ENCODE peak calls at places on chromosomes 6 and 20, in five cellular contexts. One of them, this sample, is unnamed.
A peak's percentile ranks its signal among the peaks of the same experiment; 100 is the strongest.

GRCh38 chr20:62546606-62547005 is 70.8 kb upstream of the GATA5 start:
- DNase-seq in HCT116: no peak
- DNase-seq in H1: no peak
- DNase-seq in GM12878: no peak
- DNase-seq in K562: no peak
- DNase-seq in this sample: no peak

GRCh38 chr6:125507987-125508655 is 206.4 kb upstream of the HDDC2 start:
- DNase-seq in HCT116: no peak
- DNase-seq in H1: no peak
- DNase-seq in GM12878: no peak
- DNase-seq in K562: no peak
- DNase-seq in this sample: peak; percentile 61

GRCh38 chr20:42656130-42656529 is 533.6 kb downstream of the PTPRT start:
- DNase-seq in HCT116: no peak
- DNase-seq in H1: no peak
- DNase-seq in GM12878: no peak
- DNase-seq in K562: no peak
- DNase-seq in this sample: no peak

GRCh38 chr6:12490904-12491571 is 200.9 kb downstream of the EDN1 start:
- DNase-seq in HCT116: no peak
- DNase-seq in H1: no peak
- DNase-seq in GM12878: no peak
- DNase-seq in K562: no peak
- DNase-seq in this sample: no peak

GRCh38 chr6:100376103-100376502 is 88.6 kb downstream of the SIM1 start:
- DNase-seq in HCT116: no peak
- DNase-seq in H1: no peak
- DNase-seq in GM12878: no peak
- DNase-seq in K562: no peak
- DNase-seq in this sample: no peak

GRCh38 chr20:44961024-44961866 is 1.0 kb upstream of the TOMM34 start:
- DNase-seq in HCT116: no peak
- DNase-seq in H1: no peak
- DNase-seq in GM12878: no peak
- DNase-seq in K562: no peak
- DNase-seq in this sample: peak; percentile 34

GRCh38 chr20:32858189-32858588 is 534 bp upstream of the EFCAB8 start:
- DNase-seq in HCT116: no peak
- DNase-seq in H1: no peak
- DNase-seq in GM12878: no peak
- DNase-seq in K562: no peak
- DNase-seq in this sample: no peak

GRCh38 chr20:8248051-8248450 is 116.0 kb downstream of the PLCB1 start:
- DNase-seq in HCT116: no peak
- DNase-seq in H1: no peak
- DNase-seq in GM12878: no peak
- DNase-seq in K562: no peak
- DNase-seq in this sample: no peak

GRCh38 chr6:14703586-14703985 is 542.3 kb upstream of the JARID2 start:
- DNase-seq in HCT116: no peak
- DNase-seq in H1: no peak
- DNase-seq in GM12878: no peak
- DNase-seq in K562: no peak
- DNase-seq in this sample: no peak

GRCh38 chr20:63501818-63502670 is 3.2 kb upstream of the EEF1A2 start:
- DNase-seq in HCT116: no peak
- DNase-seq in H1: peak; percentile 82
- DNase-seq in GM12878: no peak
- DNase-seq in K562: peak; percentile 90
- DNase-seq in this sample: no peak

GRCh38 chr20:805713-806112 is 27.8 kb upstream of the FAM110A start:
- DNase-seq in HCT116: peak; percentile 48
- DNase-seq in H1: no peak
- DNase-seq in GM12878: no peak
- DNase-seq in K562: no peak
- DNase-seq in this sample: no peak

GRCh38 chr20:47776639-47777038 is 8.6 kb downstream of the SULF2 start:
- DNase-seq in HCT116: no peak
- DNase-seq in H1: no peak
- DNase-seq in GM12878: no peak
- DNase-seq in K562: no peak
- DNase-seq in this sample: no peak

GRCh38 chr6:48109902-48110301 is 1.1 kb downstream of the PTCHD4 start:
- DNase-seq in HCT116: no peak
- DNase-seq in H1: no peak
- DNase-seq in GM12878: no peak
- DNase-seq in K562: no peak
- DNase-seq in this sample: peak; percentile 25

GRCh38 chr6:4925580-4925979 is 78.3 kb downstream of the RPP40 start:
- DNase-seq in HCT116: no peak
- DNase-seq in H1: no peak
- DNase-seq in GM12878: no peak
- DNase-seq in K562: no peak
- DNase-seq in this sample: no peak

GRCh38 chr6:66199146-66199545 is 492.1 kb upstream of the EYS start:
- DNase-seq in HCT116: no peak
- DNase-seq in H1: no peak
- DNase-seq in GM12878: no peak
- DNase-seq in K562: no peak
- DNase-seq in this sample: no peak

GRCh38 chr6:4644962-4645361 is 131.2 kb upstream of the CDYL start:
- DNase-seq in HCT116: no peak
- DNase-seq in H1: no peak
- DNase-seq in GM12878: no peak
- DNase-seq in K562: no peak
- DNase-seq in this sample: no peak

GRCh38 chr6:75301537-75301936 is 16.9 kb upstream of the TMEM30A start:
- DNase-seq in HCT116: no peak
- DNase-seq in H1: no peak
- DNase-seq in GM12878: no peak
- DNase-seq in K562: no peak
- DNase-seq in this sample: no peak

GRCh38 chr20:61933481-61933950 is 132.2 kb downstream of the TAF4 start:
- DNase-seq in HCT116: no peak
- DNase-seq in H1: no peak
- DNase-seq in GM12878: no peak
- DNase-seq in K562: no peak
- DNase-seq in this sample: no peak

GRCh38 chr20:2652724-2653510 is 485 bp downstream of the NOP56 start:
- DNase-seq in HCT116: no peak
- DNase-seq in H1: no peak
- DNase-seq in GM12878: no peak
- DNase-seq in K562: peak; percentile 30
- DNase-seq in this sample: peak; percentile 30

GRCh38 chr6:51528556-51528955 is 558.9 kb downstream of the PKHD1 start:
- DNase-seq in HCT116: no peak
- DNase-seq in H1: no peak
- DNase-seq in GM12878: no peak
- DNase-seq in K562: no peak
- DNase-seq in this sample: no peak

GRCh38 chr6:149541139-149541538 is 4.7 kb downstream of the PPIL4 start:
- DNase-seq in HCT116: no peak
- DNase-seq in H1: no peak
- DNase-seq in GM12878: no peak
- DNase-seq in K562: no peak
- DNase-seq in this sample: no peak

GRCh38 chr6:39075010-39075738 is 26.6 kb downstream of the GLP1R start:
- DNase-seq in HCT116: no peak
- DNase-seq in H1: no peak
- DNase-seq in GM12878: no peak
- DNase-seq in K562: no peak
- DNase-seq in this sample: no peak

GRCh38 chr20:38229376-38230252 is 30.9 kb downstream of the KIAA1755 start:
- DNase-seq in HCT116: no peak
- DNase-seq in H1: peak; percentile 53
- DNase-seq in GM12878: no peak
- DNase-seq in K562: no peak
- DNase-seq in this sample: peak; percentile 54

GRCh38 chr20:43710370-43711044 is 16.3 kb downstream of the GTSF1L start:
- DNase-seq in HCT116: no peak
- DNase-seq in H1: no peak
- DNase-seq in GM12878: peak; percentile 59
- DNase-seq in K562: no peak
- DNase-seq in this sample: no peak

GRCh38 chr6:41940759-41941279 is 789 bp downstream of the CCND3 start:
- DNase-seq in HCT116: no peak
- DNase-seq in H1: peak; percentile 74
- DNase-seq in GM12878: no peak
- DNase-seq in K562: no peak
- DNase-seq in this sample: no peak

GRCh38 chr20:57124346-57124745 is 142.1 kb downstream of the BMP7 start:
- DNase-seq in HCT116: no peak
- DNase-seq in H1: no peak
- DNase-seq in GM12878: no peak
- DNase-seq in K562: no peak
- DNase-seq in this sample: no peak

GRCh38 chr6:78607188-78607587 is 260.2 kb upstream of the IRAK1BP1 start:
- DNase-seq in HCT116: no peak
- DNase-seq in H1: no peak
- DNase-seq in GM12878: no peak
- DNase-seq in K562: no peak
- DNase-seq in this sample: no peak

GRCh38 chr20:62186887-62187866 is 4.3 kb downstream of the MTG2 start:
- DNase-seq in HCT116: no peak
- DNase-seq in H1: no peak
- DNase-seq in GM12878: no peak
- DNase-seq in K562: no peak
- DNase-seq in this sample: no peak

GRCh38 chr20:58996226-58996611 is 10.8 kb downstream of the CTSZ start:
- DNase-seq in HCT116: no peak
- DNase-seq in H1: no peak
- DNase-seq in GM12878: no peak
- DNase-seq in K562: no peak
- DNase-seq in this sample: no peak

GRCh38 chr6:163748036-163748435 is 333.5 kb downstream of the QKI start:
- DNase-seq in HCT116: no peak
- DNase-seq in H1: no peak
- DNase-seq in GM12878: no peak
- DNase-seq in K562: no peak
- DNase-seq in this sample: no peak

GRCh38 chr6:163751032-163751525 is 336.6 kb downstream of the QKI start:
- DNase-seq in HCT116: no peak
- DNase-seq in H1: no peak
- DNase-seq in GM12878: no peak
- DNase-seq in K562: no peak
- DNase-seq in this sample: no peak

GRCh38 chr6:163752446-163752845 is 337.9 kb downstream of the QKI start:
- DNase-seq in HCT116: no peak
- DNase-seq in H1: no peak
- DNase-seq in GM12878: no peak
- DNase-seq in K562: no peak
- DNase-seq in this sample: no peak

GRCh38 chr6:163748886-163749285 is 334.4 kb downstream of the QKI start:
- DNase-seq in HCT116: no peak
- DNase-seq in H1: no peak
- DNase-seq in GM12878: no peak
- DNase-seq in K562: no peak
- DNase-seq in this sample: no peak

GRCh38 chr6:163750436-163751031 is 336.0 kb downstream of the QKI start:
- DNase-seq in HCT116: no peak
- DNase-seq in H1: no peak
- DNase-seq in GM12878: no peak
- DNase-seq in K562: no peak
- DNase-seq in this sample: no peak
- TF ChIP-seq SP1 in HCT116: no peak
- TF ChIP-seq SP1 in H1: no peak
- TF ChIP-seq SP1 in GM12878: no peak
- TF ChIP-seq SP1 in K562: no peak
- TF ChIP-seq SP1 in this sample: no peak

GRCh38 chr20:53960586-53961386 is 109.6 kb downstream of the BCAS1 start:
- DNase-seq in HCT116: no peak
- DNase-seq in H1: no peak
- DNase-seq in GM12878: no peak
- DNase-seq in K562: no peak
- DNase-seq in this sample: no peak
- TF ChIP-seq SRF in HCT116: no peak
- TF ChIP-seq SRF in H1: no peak
- TF ChIP-seq SRF in GM12878: no peak
- TF ChIP-seq SRF in K562: no peak
- TF ChIP-seq SRF in this sample: no peak

GRCh38 chr6:50381106-50381415 is 331.3 kb upstream of the DEFB112 start:
- DNase-seq in HCT116: no peak
- DNase-seq in H1: peak; percentile 70
- DNase-seq in GM12878: no peak
- DNase-seq in K562: no peak
- DNase-seq in this sample: no peak
- TF ChIP-seq SP1 in HCT116: no peak
- TF ChIP-seq SP1 in H1: no peak
- TF ChIP-seq SP1 in GM12878: no peak
- TF ChIP-seq SP1 in K562: no peak
- TF ChIP-seq SP1 in this sample: no peak

GRCh38 chr6:37776546-37776945 is 43.0 kb upstream of the ZFAND3 start:
- DNase-seq in HCT116: no peak
- DNase-seq in H1: no peak
- DNase-seq in GM12878: no peak
- DNase-seq in K562: no peak
- DNase-seq in this sample: no peak
- TF ChIP-seq SRF in HCT116: no peak
- TF ChIP-seq SRF in H1: no peak
- TF ChIP-seq SRF in GM12878: no peak
- TF ChIP-seq SRF in K562: no peak
- TF ChIP-seq SRF in this sample: no peak

GRCh38 chr6:146027586-146028249 is 1.1 kb upstream of the GRM1 start:
- DNase-seq in HCT116: no peak
- DNase-seq in H1: peak; percentile 60
- DNase-seq in GM12878: no peak
- DNase-seq in K562: no peak
- DNase-seq in this sample: no peak
- TF ChIP-seq SP1 in HCT116: no peak
- TF ChIP-seq SP1 in H1: no peak
- TF ChIP-seq SP1 in GM12878: no peak
- TF ChIP-seq SP1 in K562: no peak
- TF ChIP-seq SP1 in this sample: no peak

GRCh38 chr6:105453968-105454367 is 51.1 kb upstream of the PREP start:
- DNase-seq in HCT116: no peak
- DNase-seq in H1: no peak
- DNase-seq in GM12878: no peak
- DNase-seq in K562: no peak
- DNase-seq in this sample: no peak
- TF ChIP-seq SRF in HCT116: no peak
- TF ChIP-seq SRF in H1: no peak
- TF ChIP-seq SRF in GM12878: no peak
- TF ChIP-seq SRF in K562: no peak
- TF ChIP-seq SRF in this sample: no peak

GRCh38 chr6:53517021-53517420 is 27.9 kb downstream of the GCLC start:
- DNase-seq in HCT116: no peak
- DNase-seq in H1: no peak
- DNase-seq in GM12878: no peak
- DNase-seq in K562: no peak
- DNase-seq in this sample: peak; percentile 46
- TF ChIP-seq SP1 in HCT116: no peak
- TF ChIP-seq SP1 in H1: no peak
- TF ChIP-seq SP1 in GM12878: no peak
- TF ChIP-seq SP1 in K562: no peak
- TF ChIP-seq SP1 in this sample: no peak